ENCODE peak calls at places on chromosomes 1 and 21, in five cellular contexts. One of them, this sample, is unnamed.

GRCh38 chr21:34909492-34910292 is 139.4 kb downstream of the RUNX1 start:
- DNase-seq in PC-3: no peak
- DNase-seq in heart left ventricle: no peak
- DNase-seq in tibial artery: no peak
- DNase-seq in fibroblast of lung: peak
- DNase-seq in this sample: no peak

GRCh38 chr1:243950166-243950565 is 100.1 kb upstream of the AKT3 start:
- DNase-seq in heart left ventricle: no peak
- DNase-seq in tibial artery: no peak
- DNase-seq in fibroblast of lung: peak
- DNase-seq in PC-3: peak
- DNase-seq in this sample: peak

GRCh38 chr1:222792744-222793143 is 22.1 kb upstream of the DISP1 start:
- DNase-seq in tibial artery: no peak
- DNase-seq in heart left ventricle: no peak
- DNase-seq in fibroblast of lung: peak
- DNase-seq in PC-3: peak
- DNase-seq in this sample: peak

GRCh38 chr21:41865002-41865777 is 14.0 kb downstream of the PRDM15 start:
- DNase-seq in tibial artery: peak
- DNase-seq in fibroblast of lung: no peak
- DNase-seq in heart left ventricle: no peak
- DNase-seq in PC-3: no peak
- DNase-seq in this sample: no peak

GRCh38 chr1:218702808-218703207 is 357.7 kb downstream of the TGFB2 start:
- DNase-seq in heart left ventricle: no peak
- DNase-seq in tibial artery: no peak
- DNase-seq in PC-3: no peak
- DNase-seq in fibroblast of lung: no peak
- DNase-seq in this sample: no peak

GRCh38 chr1:235639586-235640205 is 9.9 kb downstream of the GNG4 start:
- DNase-seq in fibroblast of lung: no peak
- DNase-seq in heart left ventricle: no peak
- DNase-seq in tibial artery: no peak
- DNase-seq in PC-3: no peak
- DNase-seq in this sample: no peak

GRCh38 chr1:233090706-233091494 is 140.5 kb downstream of the NTPCR start:
- DNase-seq in heart left ventricle: no peak
- DNase-seq in tibial artery: no peak
- DNase-seq in PC-3: no peak
- DNase-seq in fibroblast of lung: no peak
- DNase-seq in this sample: no peak

GRCh38 chr1:23570001-23570691 is 10.8 kb upstream of the ID3 start:
- DNase-seq in tibial artery: no peak
- DNase-seq in heart left ventricle: no peak
- DNase-seq in PC-3: no peak
- DNase-seq in fibroblast of lung: no peak
- DNase-seq in this sample: no peak

GRCh38 chr1:226172589-226172988 is 14.0 kb downstream of the ACBD3 start:
- DNase-seq in PC-3: no peak
- DNase-seq in heart left ventricle: no peak
- DNase-seq in fibroblast of lung: no peak
- DNase-seq in tibial artery: no peak
- DNase-seq in this sample: no peak

GRCh38 chr1:244329591-244330317 is 122.0 kb downstream of the ADSS2 start:
- DNase-seq in tibial artery: no peak
- DNase-seq in heart left ventricle: no peak
- DNase-seq in fibroblast of lung: no peak
- DNase-seq in PC-3: peak
- DNase-seq in this sample: no peak

GRCh38 chr1:164640673-164641352 is 81.8 kb downstream of the PBX1 start:
- DNase-seq in tibial artery: no peak
- DNase-seq in heart left ventricle: no peak
- DNase-seq in fibroblast of lung: no peak
- DNase-seq in PC-3: peak
- DNase-seq in this sample: peak

GRCh38 chr1:236064674-236065508 is at the start of gene NID1:
- DNase-seq in tibial artery: peak
- DNase-seq in heart left ventricle: peak
- DNase-seq in fibroblast of lung: peak
- DNase-seq in PC-3: peak
- DNase-seq in this sample: peak

GRCh38 chr1:8053878-8054567 is 27.9 kb upstream of the ERRFI1 start:
- DNase-seq in tibial artery: no peak
- DNase-seq in fibroblast of lung: no peak
- DNase-seq in PC-3: no peak
- DNase-seq in heart left ventricle: no peak
- DNase-seq in this sample: no peak

GRCh38 chr1:45954401-45954847 is 151.0 kb downstream of the MAST2 start:
- DNase-seq in PC-3: peak
- DNase-seq in tibial artery: no peak
- DNase-seq in fibroblast of lung: peak
- DNase-seq in heart left ventricle: no peak
- DNase-seq in this sample: peak

GRCh38 chr1:46202975-46203737 is at the start of gene LURAP1:
- DNase-seq in fibroblast of lung: peak
- DNase-seq in tibial artery: peak
- DNase-seq in heart left ventricle: peak
- DNase-seq in PC-3: no peak
- DNase-seq in this sample: peak

GRCh38 chr1:38502772-38503171 is 356.8 kb downstream of the RRAGC start:
- DNase-seq in heart left ventricle: no peak
- DNase-seq in fibroblast of lung: peak
- DNase-seq in PC-3: no peak
- DNase-seq in tibial artery: no peak
- DNase-seq in this sample: no peak

GRCh38 chr1:202994756-202995155 is 12.4 kb upstream of the TMEM183A start:
- DNase-seq in heart left ventricle: no peak
- DNase-seq in tibial artery: no peak
- DNase-seq in PC-3: no peak
- DNase-seq in fibroblast of lung: no peak
- DNase-seq in this sample: no peak

GRCh38 chr1:244163861-244164562 is 112.9 kb downstream of the ZBTB18 start:
- DNase-seq in tibial artery: no peak
- DNase-seq in fibroblast of lung: peak
- DNase-seq in PC-3: peak
- DNase-seq in heart left ventricle: peak
- DNase-seq in this sample: peak

GRCh38 chr1:211420389-211420788 is 71.6 kb downstream of the RD3 start:
- DNase-seq in fibroblast of lung: peak
- DNase-seq in PC-3: peak
- DNase-seq in tibial artery: no peak
- DNase-seq in heart left ventricle: no peak
- DNase-seq in this sample: peak

GRCh38 chr1:111190931-111191451 is 9.5 kb downstream of the DENND2D start:
- DNase-seq in heart left ventricle: no peak
- DNase-seq in tibial artery: no peak
- DNase-seq in fibroblast of lung: peak
- DNase-seq in PC-3: no peak
- DNase-seq in this sample: peak

GRCh38 chr1:169488157-169488556 is 2.4 kb upstream of the SLC19A2 start:
- DNase-seq in PC-3: no peak
- DNase-seq in tibial artery: no peak
- DNase-seq in heart left ventricle: no peak
- DNase-seq in fibroblast of lung: no peak
- DNase-seq in this sample: no peak

DNA sequence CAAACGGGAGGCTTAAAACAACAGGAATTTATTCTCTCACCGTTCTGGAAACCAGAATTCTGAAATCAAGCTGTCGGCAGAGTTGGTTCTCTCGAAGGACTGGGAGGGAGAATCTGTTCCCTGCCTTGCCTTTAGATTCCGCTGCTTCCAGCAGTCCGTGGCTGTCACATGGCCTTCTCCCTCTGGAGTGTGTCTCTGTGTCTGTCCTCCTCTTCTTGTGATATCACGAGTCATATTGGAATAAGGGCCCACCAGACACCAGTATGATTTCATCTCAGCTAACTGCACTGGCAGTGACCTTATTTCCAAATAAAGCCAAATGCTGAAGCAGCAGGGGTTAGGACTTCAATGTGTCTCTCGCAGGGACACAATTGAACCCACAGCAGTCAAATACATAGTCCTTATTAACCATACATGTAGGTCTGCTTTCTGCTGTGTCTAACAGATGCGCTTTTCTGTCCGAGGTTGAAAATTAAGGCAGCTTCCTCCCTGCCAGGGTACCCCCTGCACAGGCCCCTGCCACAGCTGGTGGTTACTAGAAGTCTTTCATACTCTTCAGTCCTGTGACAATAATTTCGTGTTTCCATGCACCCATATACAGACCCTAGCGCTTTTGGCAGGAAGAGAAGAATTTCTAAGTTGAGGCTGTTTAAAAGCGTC is 182.0 kb downstream of the ETS2 start:
- DNase-seq in fibroblast of lung: no peak
- DNase-seq in heart left ventricle: no peak
- DNase-seq in tibial artery: no peak
- DNase-seq in PC-3: no peak
- DNase-seq in this sample: no peak
- H3K4me3 ChIP-seq in fibroblast of lung: no peak
- H3K4me3 ChIP-seq in heart left ventricle: no peak
- H3K4me3 ChIP-seq in tibial artery: no peak
- H3K4me3 ChIP-seq in PC-3: no peak
- H3K4me3 ChIP-seq in this sample: no peak

GRCh38 chr1:27127419-27127818 is 27.5 kb downstream of the SLC9A1 start:
- DNase-seq in PC-3: no peak
- DNase-seq in fibroblast of lung: no peak
- DNase-seq in heart left ventricle: no peak
- DNase-seq in tibial artery: no peak
- DNase-seq in this sample: no peak
- TF ChIP-seq CTCF in PC-3: peak
- TF ChIP-seq CTCF in fibroblast of lung: no peak
- TF ChIP-seq CTCF in heart left ventricle: no peak
- TF ChIP-seq CTCF in tibial artery: no peak
- TF ChIP-seq CTCF in this sample: peak

GRCh38 chr21:39388811-39389155 is 39.9 kb upstream of the HMGN1 start:
- DNase-seq in tibial artery: no peak
- DNase-seq in fibroblast of lung: no peak
- DNase-seq in heart left ventricle: no peak
- DNase-seq in PC-3: no peak
- DNase-seq in this sample: no peak
- H3K4me3 ChIP-seq in tibial artery: peak
- H3K4me3 ChIP-seq in fibroblast of lung: no peak
- H3K4me3 ChIP-seq in heart left ventricle: no peak
- H3K4me3 ChIP-seq in PC-3: peak
- H3K4me3 ChIP-seq in this sample: peak

GRCh38 chr1:173506437-173506836 is 29.3 kb downstream of the PRDX6 start:
- DNase-seq in heart left ventricle: no peak
- DNase-seq in tibial artery: no peak
- DNase-seq in PC-3: peak
- DNase-seq in fibroblast of lung: no peak
- DNase-seq in this sample: no peak
- TF ChIP-seq CTCF in heart left ventricle: no peak
- TF ChIP-seq CTCF in tibial artery: no peak
- TF ChIP-seq CTCF in PC-3: peak
- TF ChIP-seq CTCF in fibroblast of lung: no peak
- TF ChIP-seq CTCF in this sample: no peak

GRCh38 chr1:39954870-39955546 is at the start of gene MFSD2A:
- DNase-seq in tibial artery: peak
- DNase-seq in heart left ventricle: peak
- DNase-seq in PC-3: peak
- DNase-seq in fibroblast of lung: peak
- DNase-seq in this sample: peak

GRCh38 chr1:39955547-39956539 is 898 bp downstream of the MFSD2A start:
- DNase-seq in tibial artery: no peak
- DNase-seq in heart left ventricle: no peak
- DNase-seq in PC-3: peak
- DNase-seq in fibroblast of lung: peak
- DNase-seq in this sample: peak

GRCh38 chr1:39951951-39952350 is 3.0 kb upstream of the MFSD2A start:
- DNase-seq in tibial artery: no peak
- DNase-seq in PC-3: no peak
- DNase-seq in heart left ventricle: no peak
- DNase-seq in fibroblast of lung: no peak
- DNase-seq in this sample: no peak

GRCh38 chr1:39952359-39953110 is 2.4 kb upstream of the MFSD2A start:
- DNase-seq in tibial artery: no peak
- DNase-seq in fibroblast of lung: peak
- DNase-seq in PC-3: no peak
- DNase-seq in heart left ventricle: no peak
- DNase-seq in this sample: no peak

GRCh38 chr1:39954261-39954869 is 580 bp upstream of the MFSD2A start:
- DNase-seq in fibroblast of lung: no peak
- DNase-seq in tibial artery: no peak
- DNase-seq in heart left ventricle: no peak
- DNase-seq in PC-3: no peak
- DNase-seq in this sample: no peak
- H3K4me3 ChIP-seq in fibroblast of lung: no peak
- H3K4me3 ChIP-seq in tibial artery: peak
- H3K4me3 ChIP-seq in heart left ventricle: no peak
- H3K4me3 ChIP-seq in PC-3: peak
- H3K4me3 ChIP-seq in this sample: peak

This sample was measured in foreskin fibroblast.